ENCODE peak calls at places on chromosomes 16 and 17, in four cellular contexts. One of them, this sample, is unnamed.

GRCh38 chr16:55853114-55853513 is 20.2 kb upstream of the CES1 start:
- DNase-seq in left ventricle myocardium inferior: no peak
- DNase-seq in A549: no peak
- DNase-seq in adrenal gland: no peak
- DNase-seq in this sample: no peak

GRCh38 chr17:60079401-60079861 is 710 bp upstream of the HEATR6 start:
- DNase-seq in A549: peak
- DNase-seq in left ventricle myocardium inferior: no peak
- DNase-seq in adrenal gland: no peak
- DNase-seq in this sample: no peak

GRCh38 chr16:57422026-57422944 is 17.7 kb downstream of the CCL17 start:
- DNase-seq in adrenal gland: no peak
- DNase-seq in left ventricle myocardium inferior: no peak
- DNase-seq in A549: peak
- DNase-seq in this sample: no peak

GRCh38 chr16:57600952-57601580 is 27.4 kb upstream of the ADGRG1 start:
- DNase-seq in left ventricle myocardium inferior: no peak
- DNase-seq in A549: no peak
- DNase-seq in adrenal gland: no peak
- DNase-seq in this sample: no peak

GRCh38 chr16:57734308-57734924 is 1.2 kb upstream of the KATNB1 start:
- DNase-seq in adrenal gland: no peak
- DNase-seq in left ventricle myocardium inferior: no peak
- DNase-seq in A549: no peak
- DNase-seq in this sample: no peak

GRCh38 chr17:28366605-28367004 is 1.6 kb upstream of the SEBOX start:
- DNase-seq in A549: no peak
- DNase-seq in adrenal gland: no peak
- DNase-seq in left ventricle myocardium inferior: no peak
- DNase-seq in this sample: no peak

GRCh38 chr17:8837438-8838075 is 29.9 kb downstream of the PIK3R6 start:
- DNase-seq in A549: no peak
- DNase-seq in left ventricle myocardium inferior: no peak
- DNase-seq in adrenal gland: no peak
- DNase-seq in this sample: no peak

GRCh38 chr17:43445009-43445589 is 38.7 kb upstream of the DHX8 start:
- DNase-seq in adrenal gland: no peak
- DNase-seq in left ventricle myocardium inferior: no peak
- DNase-seq in A549: no peak
- DNase-seq in this sample: no peak

GRCh38 chr17:64781013-64781392 is 118.9 kb upstream of the SMURF2 start:
- DNase-seq in adrenal gland: no peak
- DNase-seq in A549: no peak
- DNase-seq in left ventricle myocardium inferior: no peak
- DNase-seq in this sample: no peak

GRCh38 chr17:45411348-45412105 is 21.1 kb downstream of the ARHGAP27 start:
- DNase-seq in A549: no peak
- DNase-seq in left ventricle myocardium inferior: no peak
- DNase-seq in adrenal gland: no peak
- DNase-seq in this sample: no peak

GRCh38 chr17:45409659-45410076 is 23.0 kb downstream of the ARHGAP27 start:
- DNase-seq in A549: no peak
- DNase-seq in left ventricle myocardium inferior: no peak
- DNase-seq in adrenal gland: no peak
- DNase-seq in this sample: no peak

GRCh38 chr17:45406107-45406506 is 26.6 kb downstream of the ARHGAP27 start:
- DNase-seq in A549: no peak
- DNase-seq in adrenal gland: no peak
- DNase-seq in left ventricle myocardium inferior: no peak
- DNase-seq in this sample: no peak

GRCh38 chr17:45410144-45411091 is 22.3 kb downstream of the ARHGAP27 start:
- DNase-seq in adrenal gland: peak
- DNase-seq in A549: no peak
- DNase-seq in left ventricle myocardium inferior: no peak
- DNase-seq in this sample: peak

GRCh38 chr17:45408611-45409421 is 23.9 kb downstream of the ARHGAP27 start:
- DNase-seq in adrenal gland: no peak
- DNase-seq in left ventricle myocardium inferior: no peak
- DNase-seq in A549: no peak
- DNase-seq in this sample: no peak
- H3K4me3 ChIP-seq in adrenal gland: no peak
- H3K4me3 ChIP-seq in left ventricle myocardium inferior: peak
- H3K4me3 ChIP-seq in A549: no peak
- H3K4me3 ChIP-seq in this sample: peak

GRCh38 chr17:4318596-4318995 is 47.9 kb downstream of the UBE2G1 start:
- DNase-seq in adrenal gland: no peak
- DNase-seq in left ventricle myocardium inferior: no peak
- DNase-seq in A549: no peak
- DNase-seq in this sample: no peak

GRCh38 chr17:4319221-4319620 is 47.3 kb downstream of the UBE2G1 start:
- DNase-seq in adrenal gland: no peak
- DNase-seq in left ventricle myocardium inferior: no peak
- DNase-seq in A549: no peak
- DNase-seq in this sample: no peak

GRCh38 chr17:4318186-4318585 is 48.3 kb downstream of the UBE2G1 start:
- DNase-seq in left ventricle myocardium inferior: no peak
- DNase-seq in adrenal gland: peak
- DNase-seq in A549: no peak
- DNase-seq in this sample: no peak

GRCh38 chr17:4316648-4317047 is 49.8 kb downstream of the UBE2G1 start:
- DNase-seq in adrenal gland: no peak
- DNase-seq in A549: no peak
- DNase-seq in left ventricle myocardium inferior: no peak
- DNase-seq in this sample: no peak

DNA sequence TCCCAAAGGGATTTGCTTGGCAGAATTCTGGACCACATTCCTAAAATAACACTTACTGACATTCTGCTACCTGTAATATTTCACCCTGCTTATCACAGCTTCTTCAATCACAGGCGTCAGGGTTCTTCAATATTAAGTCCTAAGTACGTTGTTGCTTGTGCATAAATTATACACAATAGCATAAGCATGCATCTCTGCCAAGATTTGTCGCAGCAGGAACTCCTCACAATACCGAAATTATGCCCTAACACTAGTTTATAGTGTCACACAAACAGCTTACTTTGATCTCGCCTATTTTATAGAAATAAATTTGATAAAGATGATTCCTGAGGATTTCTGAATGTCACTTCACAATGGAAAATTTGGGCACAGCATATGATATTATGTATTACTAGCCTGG is 48.8 kb downstream of the UBE2G1 start:
- DNase-seq in adrenal gland: no peak
- DNase-seq in A549: no peak
- DNase-seq in left ventricle myocardium inferior: no peak
- DNase-seq in this sample: no peak
- H3K4me3 ChIP-seq in adrenal gland: no peak
- H3K4me3 ChIP-seq in A549: no peak
- H3K4me3 ChIP-seq in left ventricle myocardium inferior: no peak
- H3K4me3 ChIP-seq in this sample: no peak

GRCh38 chr16:2156025-2156848 is 655 bp downstream of the TRAF7 start:
- DNase-seq in left ventricle myocardium inferior: no peak
- DNase-seq in adrenal gland: no peak
- DNase-seq in A549: no peak
- DNase-seq in this sample: peak

GRCh38 chr16:2155091-2156024 is at the start of gene TRAF7:
- DNase-seq in left ventricle myocardium inferior: peak
- DNase-seq in adrenal gland: peak
- DNase-seq in A549: peak
- DNase-seq in this sample: peak

GRCh38 chr16:2158262-2158638 is 2.7 kb downstream of the TRAF7 start:
- DNase-seq in left ventricle myocardium inferior: no peak
- DNase-seq in adrenal gland: no peak
- DNase-seq in A549: no peak
- DNase-seq in this sample: no peak

GRCh38 chr16:2157480-2158261 is 2.1 kb downstream of the TRAF7 start:
- DNase-seq in adrenal gland: no peak
- DNase-seq in A549: no peak
- DNase-seq in left ventricle myocardium inferior: no peak
- DNase-seq in this sample: no peak

DNA sequence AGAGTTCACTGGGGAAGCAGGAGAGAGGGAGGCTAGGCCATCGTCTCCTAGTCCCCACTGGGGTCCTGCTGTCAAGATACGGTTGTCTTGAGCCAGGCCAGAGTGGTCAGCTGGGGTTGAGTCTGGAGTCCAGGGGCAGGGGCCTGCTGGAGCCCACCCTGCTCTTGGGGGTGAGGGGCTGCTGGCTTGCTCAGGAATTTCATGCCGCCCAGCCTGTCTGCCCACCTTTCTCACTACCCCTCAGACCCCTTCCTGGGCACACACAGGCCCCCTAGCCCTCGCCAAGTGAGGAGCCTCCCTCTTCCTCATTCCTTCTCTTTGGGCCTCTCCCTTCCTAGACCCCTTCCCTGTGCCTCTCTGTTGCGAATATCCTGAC is 1.3 kb downstream of the TRAF7 start:
- DNase-seq in adrenal gland: no peak
- DNase-seq in left ventricle myocardium inferior: no peak
- DNase-seq in A549: no peak
- DNase-seq in this sample: no peak
- H3K4me3 ChIP-seq in adrenal gland: peak
- H3K4me3 ChIP-seq in left ventricle myocardium inferior: peak
- H3K4me3 ChIP-seq in A549: peak
- H3K4me3 ChIP-seq in this sample: peak

DNA sequence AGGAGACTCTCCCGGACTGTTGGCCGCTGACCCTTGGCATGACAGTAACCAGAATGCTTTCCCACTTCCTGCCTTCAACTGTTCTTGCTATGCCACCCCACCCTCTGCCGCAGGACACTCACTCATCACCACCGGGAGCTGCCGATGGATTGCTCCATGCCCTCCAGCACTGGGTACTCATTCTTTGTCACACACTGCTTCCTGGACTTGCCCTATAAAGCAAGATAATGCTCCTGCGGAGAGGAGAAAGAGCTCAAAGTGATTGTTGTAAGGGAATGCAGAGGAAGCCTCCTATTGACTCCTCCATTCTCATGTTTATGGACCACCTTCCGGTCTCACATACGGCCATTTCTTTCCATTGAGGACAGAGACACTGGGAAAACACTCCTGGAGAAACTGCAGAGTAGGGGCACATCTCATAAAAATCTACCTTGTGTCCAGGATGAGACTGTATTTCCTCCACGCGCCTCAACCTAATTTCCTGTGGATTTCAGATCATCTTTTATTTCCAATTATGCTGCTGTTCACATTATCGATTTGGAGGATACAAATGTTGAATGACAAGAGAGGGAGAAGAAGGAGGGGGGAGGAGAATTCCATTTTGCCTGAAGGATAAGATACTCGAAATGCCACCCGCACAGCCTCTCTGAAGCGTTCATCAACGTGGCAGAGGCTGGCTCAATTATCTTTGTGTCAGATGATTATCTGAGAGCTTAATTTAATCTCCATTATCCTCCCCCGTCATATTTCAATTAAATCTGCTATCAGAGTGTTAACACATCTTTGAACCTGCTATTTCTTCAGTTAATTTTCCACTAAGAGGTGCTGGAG is 486.1 kb upstream of the SALL1 start:
- DNase-seq in adrenal gland: no peak
- DNase-seq in left ventricle myocardium inferior: no peak
- DNase-seq in A549: no peak
- DNase-seq in this sample: no peak
- H3K4me3 ChIP-seq in adrenal gland: no peak
- H3K4me3 ChIP-seq in left ventricle myocardium inferior: no peak
- H3K4me3 ChIP-seq in A549: no peak
- H3K4me3 ChIP-seq in this sample: no peak

DNA sequence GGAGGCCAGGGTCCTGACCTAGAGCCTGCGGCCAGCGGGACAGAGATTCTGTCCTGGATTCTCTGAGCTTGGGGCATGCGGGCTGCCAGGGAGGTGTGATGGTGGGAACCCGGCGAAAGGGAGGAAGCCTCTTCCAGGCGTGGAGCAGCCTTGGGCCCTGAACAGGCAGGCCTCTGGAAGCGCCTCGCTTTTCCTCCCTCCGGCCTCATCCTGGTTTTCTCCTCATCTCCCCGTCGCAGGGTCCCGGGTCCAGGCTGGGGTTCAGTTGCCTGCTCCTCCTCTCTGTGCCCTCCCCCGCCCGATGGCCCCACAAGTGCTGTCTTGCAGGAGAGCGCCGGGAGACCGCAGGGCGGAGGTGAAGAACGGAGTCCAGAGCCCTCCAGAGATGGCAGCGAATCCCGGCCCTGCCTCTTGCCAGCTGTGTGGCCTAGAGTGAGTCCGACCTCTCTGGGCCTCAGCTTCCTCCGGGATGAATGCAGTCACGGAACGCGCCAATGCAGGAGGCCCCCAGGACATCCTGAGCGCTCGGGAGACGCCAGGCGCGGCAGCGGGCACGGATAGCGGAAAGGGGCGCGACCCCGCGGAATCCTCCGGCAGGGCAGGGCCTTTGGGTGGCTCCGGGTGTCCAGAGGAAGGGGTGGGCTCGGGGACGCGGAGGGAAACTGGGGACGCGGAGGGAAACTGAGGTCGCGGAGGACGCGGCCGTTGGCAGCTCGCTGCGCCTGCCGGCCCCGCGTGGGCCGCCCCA is 553 bp upstream of the RAB11FIP4 start:
- DNase-seq in left ventricle myocardium inferior: no peak
- DNase-seq in adrenal gland: no peak
- DNase-seq in A549: no peak
- DNase-seq in this sample: no peak
- H3K4me3 ChIP-seq in left ventricle myocardium inferior: peak
- H3K4me3 ChIP-seq in adrenal gland: peak
- H3K4me3 ChIP-seq in A549: peak
- H3K4me3 ChIP-seq in this sample: peak

GRCh38 chr16:2090481-2090797 is 42.7 kb downstream of the TSC2 start:
- DNase-seq in A549: no peak
- DNase-seq in left ventricle myocardium inferior: no peak
- DNase-seq in adrenal gland: no peak
- DNase-seq in this sample: no peak
- H3K4me3 ChIP-seq in A549: no peak
- H3K4me3 ChIP-seq in left ventricle myocardium inferior: peak
- H3K4me3 ChIP-seq in adrenal gland: no peak
- H3K4me3 ChIP-seq in this sample: no peak